ENCODE peak calls at places on chromosomes 6 and 20, in nine cellular contexts. P is WTC11; Y is activated T-helper 1 cell treated with anti-CD3 and anti-CD28 coated beads, Interleukin-2, amount 50 U/mL, for 16 hours; J is GM13977; I is heart right ventricle; V is epithelial cell of esophagus; C is amniotic stem cell; X is AG09319; F is omental fat pad. T is an unnamed sample.

GRCh38 chr20:60001027-60001567 is 42.9 kb downstream of the CDH26 start:
- DNase-seq in P (no peak), Y (no peak), J (no peak), I (no peak), V (no peak), C (no peak), X (no peak), F (no peak), T (no peak)

GRCh38 chr6:166955121-166955864 is 1.1 kb downstream of the RNASET2 start:
- DNase-seq in P (no peak), Y (no peak), J (peak; percentile 53), I (peak; percentile 24), V (no peak), C (no peak), X (no peak), F (no peak), T (no peak)

GRCh38 chr6:19535351-19535750 is 301.8 kb upstream of the ID4 start:
- DNase-seq in P (no peak), Y (no peak), J (no peak), I (no peak), V (no peak), C (no peak), X (no peak), F (no peak), T (no peak)

GRCh38 chr6:147750420-147750819 is 241.9 kb downstream of the SAMD5 start:
- DNase-seq in P (no peak), Y (no peak), J (no peak), I (no peak), V (no peak), C (no peak), X (no peak), F (no peak), T (no peak)

GRCh38 chr6:73024598-73024997 is 200.7 kb downstream of the KHDC1L start:
- DNase-seq in P (no peak), Y (no peak), J (no peak), I (no peak), V (no peak), C (no peak), X (no peak), F (no peak), T (no peak)

GRCh38 chr6:6724319-6725119 is 136.0 kb downstream of the LY86 start:
- DNase-seq in P (peak; percentile 76), Y (no peak), J (peak; percentile 86), I (peak; percentile 66), V (peak; percentile 72), C (peak; percentile 50), X (peak; percentile 36), F (peak; percentile 54), T (peak; percentile 67)

GRCh38 chr6:30885999-30886896 is 1.9 kb downstream of the DDR1 start:
- DNase-seq in P (peak; percentile 90), Y (no peak), J (peak; percentile 27), I (peak; percentile 46), V (peak; percentile 95), C (peak; percentile 41), X (no peak), F (peak; percentile 37), T (peak; percentile 33)

GRCh38 chr6:69294407-69294806 is 502.4 kb downstream of the LMBRD1 start:
- DNase-seq in P (no peak), Y (no peak), J (no peak), I (no peak), V (no peak), C (no peak), X (no peak), F (no peak), T (no peak)

GRCh38 chr20:52269327-52269726 is 77.7 kb upstream of the ZFP64 start:
- DNase-seq in P (no peak), Y (no peak), J (no peak), I (no peak), V (no peak), C (no peak), X (peak; percentile 42), F (no peak), T (no peak)

GRCh38 chr20:59258103-59258705 is 42.2 kb upstream of the EDN3 start:
- DNase-seq in P (no peak), Y (no peak), J (no peak), I (no peak), V (no peak), C (no peak), X (no peak), F (no peak), T (no peak)

GRCh38 chr6:30646450-30647038 is 389 bp upstream of the C6orf136 start:
- DNase-seq in P (peak; percentile 91), Y (no peak), J (no peak), I (peak; percentile 94), V (no peak), C (no peak), X (no peak), F (peak; percentile 62), T (peak; percentile 95)

GRCh38 chr6:16391451-16391912 is 153.1 kb downstream of the GMPR start:
- DNase-seq in P (no peak), Y (no peak), J (no peak), I (no peak), V (no peak), C (peak; percentile 38), X (no peak), F (no peak), T (no peak)

T was measured in trophoblast cell.